ENCODE peak calls at places on chromosomes 16 and 17, in nine cellular contexts. T is NCI-H774, W is kidney glomerular epithelial cell, P is BE2C, X is progenitor cell of endocrine pancreas, Z is coronary artery, A is mammary epithelial cell, L is activated T-helper 1 cell treated with Interleukin-2 at 50 U/mL for 16 hours, M is NCI-H1930. V is an unnamed sample.

GRCh38 chr17:6059406-6059805 is 10.8 kb upstream of the WSCD1 start:
- DNase-seq in T (no peak), W (no peak), P (no peak), X (no peak), Z (no peak), A (no peak), L (no peak), M (no peak), V (no peak)

GRCh38 chr17:67469208-67469980 is 92.3 kb downstream of the PITPNC1 start:
- DNase-seq in T (no peak), W (peak), P (peak), X (no peak), Z (no peak), A (no peak), L (no peak), M (no peak), V (peak)

GRCh38 chr16:56298948-56299602 is 107.8 kb downstream of the GNAO1 start:
- DNase-seq in T (no peak), W (peak), P (peak), X (no peak), Z (no peak), A (no peak), L (no peak), M (no peak), V (no peak)

GRCh38 chr16:49748322-49748721 is 107.6 kb downstream of the ZNF423 start:
- DNase-seq in T (no peak), W (peak), P (peak), X (no peak), Z (no peak), A (no peak), L (no peak), M (no peak), V (no peak)

GRCh38 chr17:56603486-56604238 is 10.2 kb downstream of the NOG start:
- DNase-seq in T (no peak), W (no peak), P (no peak), X (no peak), Z (no peak), A (no peak), L (no peak), M (no peak), V (no peak)

GRCh38 chr16:556479-557173 is 3.6 kb upstream of the PRR35 start:
- DNase-seq in T (no peak), W (no peak), P (no peak), X (no peak), Z (no peak), A (no peak), L (no peak), M (no peak), V (no peak)

GRCh38 chr16:9297437-9298113 is 206.1 kb downstream of the HAPSTR1 start:
- DNase-seq in T (no peak), W (no peak), P (peak), X (no peak), Z (no peak), A (no peak), L (no peak), M (peak), V (no peak)

GRCh38 chr17:42754782-42755181 is 6.2 kb upstream of the RAMP2 start:
- DNase-seq in T (no peak), W (peak), P (no peak), X (no peak), Z (no peak), A (peak), L (no peak), M (no peak), V (no peak)

GRCh38 chr17:54172096-54172495 is 349.4 kb downstream of the KIF2B start:
- DNase-seq in T (no peak), W (peak), P (no peak), X (no peak), Z (no peak), A (no peak), L (no peak), M (no peak), V (no peak)

GRCh38 chr17:79812206-79812968 is 15.5 kb upstream of the CBX8 start:
- DNase-seq in T (no peak), W (no peak), P (no peak), X (no peak), Z (no peak), A (no peak), L (no peak), M (no peak), V (no peak)

GRCh38 chr16:84482951-84483881 is 21.2 kb downstream of the MEAK7 start:
- DNase-seq in T (no peak), W (no peak), P (no peak), X (no peak), Z (peak), A (no peak), L (no peak), M (no peak), V (no peak)

GRCh38 chr16:87826798-87827587 is 42.3 kb downstream of the SLC7A5 start:
- DNase-seq in T (no peak), W (no peak), P (no peak), X (no peak), Z (no peak), A (no peak), L (no peak), M (no peak), V (no peak)

GRCh38 chr16:21190599-21190998 is 20.8 kb downstream of the ZP2 start:
- DNase-seq in T (no peak), W (no peak), P (no peak), X (no peak), Z (no peak), A (no peak), L (no peak), M (no peak), V (no peak)

GRCh38 chr16:65497571-65497970 is 375.7 kb upstream of the CDH11 start:
- DNase-seq in T (no peak), W (peak), P (no peak), X (no peak), Z (no peak), A (no peak), L (no peak), M (no peak), V (no peak)

GRCh38 chr17:21253646-21254441 is 634 bp upstream of the NATD1 start:
- DNase-seq in T (no peak), W (no peak), P (no peak), X (no peak), Z (no peak), A (peak), L (no peak), M (no peak), V (no peak)

GRCh38 chr16:4506450-4506849 is 30.3 kb downstream of the HMOX2 start:
- DNase-seq in T (peak), W (no peak), P (peak), X (peak), Z (no peak), A (peak), L (peak), M (peak), V (peak)

GRCh38 chr17:74466111-74466784 is at the start of gene CD300A:
- DNase-seq in T (no peak), W (no peak), P (no peak), X (no peak), Z (no peak), A (no peak), L (no peak), M (no peak), V (peak)

GRCh38 chr16:85028638-85029412 is 1.2 kb downstream of the KIAA0513 start:
- DNase-seq in T (no peak), W (peak), P (peak), X (no peak), Z (no peak), A (peak), L (peak), M (no peak), V (no peak)

GRCh38 chr16:21274172-21274726 is 3.8 kb downstream of the CRYM start:
- DNase-seq in T (no peak), W (no peak), P (no peak), X (no peak), Z (no peak), A (no peak), L (no peak), M (no peak), V (no peak)

GRCh38 chr17:45146166-45146565 is 2.1 kb upstream of the HEXIM1 start:
- DNase-seq in T (no peak), W (no peak), P (no peak), X (no peak), Z (no peak), A (no peak), L (no peak), M (no peak), V (no peak)

GRCh38 chr17:39688475-39688835 is 598 bp upstream of the PGAP3 start:
- DNase-seq in T (no peak), W (no peak), P (no peak), X (no peak), Z (peak), A (peak), L (no peak), M (no peak), V (no peak)

GRCh38 chr17:3527896-3528603 is 29.6 kb downstream of the TRPV3 start:
- DNase-seq in T (no peak), W (no peak), P (no peak), X (no peak), Z (no peak), A (no peak), L (no peak), M (no peak), V (peak)

GRCh38 chr16:69243479-69243878 is 56.5 kb downstream of the SNTB2 start:
- DNase-seq in T (no peak), W (no peak), P (no peak), X (no peak), Z (no peak), A (no peak), L (no peak), M (no peak), V (no peak)

GRCh38 chr16:4411684-4412083 is 4.7 kb downstream of the CORO7 start:
- DNase-seq in T (no peak), W (no peak), P (no peak), X (no peak), Z (no peak), A (no peak), L (no peak), M (no peak), V (no peak)

GRCh38 chr16:74186589-74186988 is 110.0 kb upstream of the PSMD7 start:
- DNase-seq in T (peak), W (no peak), P (no peak), X (no peak), Z (no peak), A (no peak), L (no peak), M (peak), V (no peak)

GRCh38 chr17:82780195-82780594 is 28.3 kb downstream of the TBCD start:
- DNase-seq in T (no peak), W (no peak), P (no peak), X (no peak), Z (no peak), A (no peak), L (no peak), M (no peak), V (no peak)

GRCh38 chr16:21704733-21705132 is 41.0 kb downstream of the OTOA start:
- DNase-seq in T (no peak), W (no peak), P (no peak), X (no peak), Z (no peak), A (no peak), L (no peak), M (no peak), V (no peak)

GRCh38 chr16:23145608-23146007 is 3.6 kb downstream of the USP31 start:
- DNase-seq in T (no peak), W (peak), P (no peak), X (no peak), Z (no peak), A (peak), L (no peak), M (no peak), V (no peak)

GRCh38 chr16:2497116-2497630 is 16.6 kb upstream of the ATP6V0C start:
- DNase-seq in T (no peak), W (no peak), P (peak), X (no peak), Z (no peak), A (no peak), L (no peak), M (no peak), V (no peak)

GRCh38 chr17:68248886-68249872 is 1.3 kb downstream of the AMZ2 start:
- DNase-seq in T (no peak), W (no peak), P (no peak), X (no peak), Z (no peak), A (no peak), L (no peak), M (no peak), V (peak)

GRCh38 chr16:28936784-28937155 is 5.0 kb downstream of the CD19 start:
- DNase-seq in T (no peak), W (no peak), P (no peak), X (no peak), Z (no peak), A (no peak), L (no peak), M (no peak), V (no peak)

GRCh38 chr17:40103742-40104095 is 3.3 kb upstream of the NR1D1 start:
- DNase-seq in T (no peak), W (no peak), P (no peak), X (no peak), Z (no peak), A (no peak), L (no peak), M (no peak), V (no peak)

GRCh38 chr16:14505846-14506245 is 124.2 kb downstream of the PARN start:
- DNase-seq in T (peak), W (no peak), P (no peak), X (no peak), Z (no peak), A (peak), L (no peak), M (no peak), V (no peak)

GRCh38 chr17:28717578-28718316 is at the start of gene RAB34:
- DNase-seq in T (no peak), W (peak), P (no peak), X (peak), Z (peak), A (peak), L (no peak), M (peak), V (peak)

GRCh38 chr16:66510711-66511614 is 39.0 kb downstream of the TK2 start:
- DNase-seq in T (no peak), W (no peak), P (no peak), X (no peak), Z (peak), A (no peak), L (no peak), M (no peak), V (no peak)

GRCh38 chr16:88856122-88856827 is 472 bp downstream of the GALNS start:
- DNase-seq in T (no peak), W (no peak), P (no peak), X (no peak), Z (no peak), A (no peak), L (no peak), M (no peak), V (peak)

GRCh38 chr17:1592751-1593629 is 30.4 kb upstream of the PITPNA start:
- DNase-seq in T (no peak), W (no peak), P (no peak), X (no peak), Z (no peak), A (no peak), L (no peak), M (no peak), V (no peak)

GRCh38 chr17:81386646-81387234 is 8.5 kb upstream of the BAHCC1 start:
- DNase-seq in T (no peak), W (no peak), P (no peak), X (peak), Z (no peak), A (no peak), L (no peak), M (peak), V (no peak)